ENCODE peak calls at places on chromosomes 1 and 21, in six cellular contexts. One of them, this sample, is unnamed.
A peak's percentile ranks its signal among the peaks of the same experiment; 100 is the strongest.

GRCh38 chr21:14403681-14404318 is 20.9 kb upstream of the HSPA13 start:
- DNase-seq in endothelial cell of umbilical vein: peak; percentile 45
- DNase-seq in Peyer's patch: no peak
- DNase-seq in AG04450: no peak
- DNase-seq in ovary: no peak
- DNase-seq in CD8-positive, alpha-beta memory T cell: no peak
- DNase-seq in this sample: peak; percentile 33

GRCh38 chr1:48109390-48110009 is 112.3 kb upstream of the TRABD2B start:
- DNase-seq in CD8-positive, alpha-beta memory T cell: no peak
- DNase-seq in AG04450: peak; percentile 18
- DNase-seq in ovary: no peak
- DNase-seq in endothelial cell of umbilical vein: peak; percentile 55
- DNase-seq in Peyer's patch: no peak
- DNase-seq in this sample: peak; percentile 65

GRCh38 chr1:163250382-163250974 is 47.8 kb upstream of the RGS5 start:
- DNase-seq in CD8-positive, alpha-beta memory T cell: no peak
- DNase-seq in endothelial cell of umbilical vein: no peak
- DNase-seq in ovary: no peak
- DNase-seq in Peyer's patch: no peak
- DNase-seq in AG04450: no peak
- DNase-seq in this sample: no peak

GRCh38 chr1:181743878-181744312 is 260.6 kb downstream of the CACNA1E start:
- DNase-seq in ovary: no peak
- DNase-seq in CD8-positive, alpha-beta memory T cell: no peak
- DNase-seq in Peyer's patch: no peak
- DNase-seq in AG04450: no peak
- DNase-seq in endothelial cell of umbilical vein: no peak
- DNase-seq in this sample: no peak

GRCh38 chr1:63721531-63722189 is 52.2 kb upstream of the ROR1 start:
- DNase-seq in AG04450: no peak
- DNase-seq in Peyer's patch: no peak
- DNase-seq in ovary: no peak
- DNase-seq in CD8-positive, alpha-beta memory T cell: no peak
- DNase-seq in endothelial cell of umbilical vein: no peak
- DNase-seq in this sample: peak; percentile 70

GRCh38 chr1:173900427-173900826 is 16.7 kb downstream of the SERPINC1 start:
- DNase-seq in AG04450: no peak
- DNase-seq in Peyer's patch: no peak
- DNase-seq in endothelial cell of umbilical vein: no peak
- DNase-seq in CD8-positive, alpha-beta memory T cell: no peak
- DNase-seq in ovary: no peak
- DNase-seq in this sample: no peak

GRCh38 chr21:42154237-42155044 is 64.5 kb upstream of the ABCG1 start:
- DNase-seq in ovary: no peak
- DNase-seq in AG04450: no peak
- DNase-seq in Peyer's patch: no peak
- DNase-seq in CD8-positive, alpha-beta memory T cell: no peak
- DNase-seq in endothelial cell of umbilical vein: no peak
- DNase-seq in this sample: no peak

GRCh38 chr1:16631248-16632043 is 18.1 kb upstream of the NBPF1 start:
- DNase-seq in endothelial cell of umbilical vein: no peak
- DNase-seq in ovary: peak; percentile 29
- DNase-seq in AG04450: no peak
- DNase-seq in CD8-positive, alpha-beta memory T cell: peak; percentile 48
- DNase-seq in Peyer's patch: peak; percentile 16
- DNase-seq in this sample: no peak

GRCh38 chr1:237016626-237017025 is 12.4 kb upstream of the MT1HL1 start:
- DNase-seq in CD8-positive, alpha-beta memory T cell: no peak
- DNase-seq in ovary: no peak
- DNase-seq in AG04450: no peak
- DNase-seq in endothelial cell of umbilical vein: no peak
- DNase-seq in Peyer's patch: no peak
- DNase-seq in this sample: no peak

GRCh38 chr21:44324106-44324853 is 14.9 kb downstream of the CFAP410 start:
- DNase-seq in ovary: no peak
- DNase-seq in CD8-positive, alpha-beta memory T cell: no peak
- DNase-seq in AG04450: no peak
- DNase-seq in endothelial cell of umbilical vein: no peak
- DNase-seq in Peyer's patch: no peak
- DNase-seq in this sample: no peak

GRCh38 chr1:43135857-43136781 is 36.0 kb downstream of the EBNA1BP2 start:
- DNase-seq in Peyer's patch: no peak
- DNase-seq in CD8-positive, alpha-beta memory T cell: no peak
- DNase-seq in endothelial cell of umbilical vein: no peak
- DNase-seq in ovary: no peak
- DNase-seq in AG04450: no peak
- DNase-seq in this sample: no peak

GRCh38 chr1:3504823-3505155 is 50.3 kb downstream of the ARHGEF16 start:
- DNase-seq in Peyer's patch: no peak
- DNase-seq in AG04450: no peak
- DNase-seq in endothelial cell of umbilical vein: peak; percentile 33
- DNase-seq in CD8-positive, alpha-beta memory T cell: no peak
- DNase-seq in ovary: no peak
- DNase-seq in this sample: no peak

GRCh38 chr1:25572708-25573590 is 29.5 kb downstream of the LDLRAP1 start:
- DNase-seq in Peyer's patch: peak; percentile 48
- DNase-seq in ovary: no peak
- DNase-seq in endothelial cell of umbilical vein: peak; percentile 48
- DNase-seq in CD8-positive, alpha-beta memory T cell: peak; percentile 68
- DNase-seq in AG04450: no peak
- DNase-seq in this sample: peak; percentile 60

GRCh38 chr1:216462061-216462775 is 39.0 kb upstream of the USH2A start:
- DNase-seq in ovary: no peak
- DNase-seq in CD8-positive, alpha-beta memory T cell: no peak
- DNase-seq in AG04450: peak; percentile 50
- DNase-seq in endothelial cell of umbilical vein: no peak
- DNase-seq in Peyer's patch: no peak
- DNase-seq in this sample: no peak

GRCh38 chr1:241992734-241993133 is 6.2 kb downstream of the MAP1LC3C start:
- DNase-seq in CD8-positive, alpha-beta memory T cell: no peak
- DNase-seq in ovary: no peak
- DNase-seq in AG04450: no peak
- DNase-seq in endothelial cell of umbilical vein: no peak
- DNase-seq in Peyer's patch: no peak
- DNase-seq in this sample: no peak

GRCh38 chr1:160086162-160086892 is 5.0 kb downstream of the KCNJ9 start:
- DNase-seq in AG04450: no peak
- DNase-seq in Peyer's patch: no peak
- DNase-seq in CD8-positive, alpha-beta memory T cell: no peak
- DNase-seq in ovary: no peak
- DNase-seq in endothelial cell of umbilical vein: no peak
- DNase-seq in this sample: no peak

GRCh38 chr1:27372808-27373690 is 1.6 kb downstream of the FCN3 start:
- DNase-seq in AG04450: no peak
- DNase-seq in endothelial cell of umbilical vein: no peak
- DNase-seq in Peyer's patch: no peak
- DNase-seq in CD8-positive, alpha-beta memory T cell: no peak
- DNase-seq in ovary: no peak
- DNase-seq in this sample: no peak

GRCh38 chr1:243501002-243501401 is 245.2 kb downstream of the SDCCAG8 start:
- DNase-seq in ovary: no peak
- DNase-seq in CD8-positive, alpha-beta memory T cell: no peak
- DNase-seq in Peyer's patch: no peak
- DNase-seq in endothelial cell of umbilical vein: no peak
- DNase-seq in AG04450: peak; percentile 41
- DNase-seq in this sample: no peak

GRCh38 chr1:77322061-77322900 is 40.5 kb downstream of the AK5 start:
- DNase-seq in CD8-positive, alpha-beta memory T cell: no peak
- DNase-seq in endothelial cell of umbilical vein: peak; percentile 14
- DNase-seq in Peyer's patch: no peak
- DNase-seq in ovary: no peak
- DNase-seq in AG04450: peak; percentile 47
- DNase-seq in this sample: no peak

GRCh38 chr1:3651011-3651938 is 1.0 kb upstream of the TP73 start:
- DNase-seq in Peyer's patch: no peak
- DNase-seq in endothelial cell of umbilical vein: no peak
- DNase-seq in ovary: no peak
- DNase-seq in AG04450: no peak
- DNase-seq in CD8-positive, alpha-beta memory T cell: no peak
- DNase-seq in this sample: no peak

GRCh38 chr1:180248731-180249681 is 18.9 kb downstream of the LHX4 start:
- DNase-seq in AG04450: no peak
- DNase-seq in ovary: no peak
- DNase-seq in CD8-positive, alpha-beta memory T cell: peak; percentile 29
- DNase-seq in Peyer's patch: no peak
- DNase-seq in endothelial cell of umbilical vein: no peak
- DNase-seq in this sample: no peak

GRCh38 chr1:169368406-169368769 is 393 bp downstream of the BLZF1 start:
- DNase-seq in CD8-positive, alpha-beta memory T cell: peak; percentile 57
- DNase-seq in endothelial cell of umbilical vein: peak; percentile 51
- DNase-seq in Peyer's patch: peak; percentile 20
- DNase-seq in AG04450: no peak
- DNase-seq in ovary: no peak
- DNase-seq in this sample: peak; percentile 33

DNA sequence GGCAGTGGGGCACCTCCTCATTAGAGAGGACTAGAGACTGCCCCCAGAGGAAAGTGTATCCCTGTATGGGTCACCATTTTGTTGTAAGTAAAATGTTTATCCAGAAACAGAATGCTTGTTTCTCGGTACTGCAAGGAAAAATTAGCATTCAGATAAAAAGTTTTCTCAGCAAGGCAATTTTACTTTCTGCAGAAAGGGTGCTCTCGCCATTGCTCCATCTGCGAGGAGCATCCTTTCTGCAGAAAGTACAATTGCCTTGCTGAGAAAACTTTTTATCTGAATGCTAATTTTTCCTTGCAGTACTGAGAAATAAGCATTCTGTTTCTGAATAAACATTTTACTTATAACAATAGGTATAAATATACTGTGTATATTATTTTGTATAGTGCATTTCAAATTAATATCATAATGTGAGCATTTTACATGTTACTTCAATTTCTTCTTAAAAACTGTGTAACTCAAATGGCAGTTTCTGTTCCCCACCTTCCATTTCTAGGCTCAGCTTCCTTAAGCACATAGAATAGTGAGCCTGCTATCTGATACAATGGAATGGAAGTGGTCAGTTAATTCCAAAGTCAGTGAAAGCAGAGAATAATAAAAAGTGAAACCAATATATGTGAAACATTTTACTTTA is 76.5 kb upstream of the DESI2 start:
- DNase-seq in ovary: no peak
- DNase-seq in AG04450: no peak
- DNase-seq in Peyer's patch: no peak
- DNase-seq in endothelial cell of umbilical vein: no peak
- DNase-seq in CD8-positive, alpha-beta memory T cell: no peak
- DNase-seq in this sample: no peak
- H3K9me3 ChIP-seq in ovary: no peaks in the 10 kb centered on the region
- H3K9me3 ChIP-seq in AG04450: peaks cover 23% of the 10 kb centered on the region
- H3K9me3 ChIP-seq in Peyer's patch: peaks cover 41% of the 10 kb centered on the region
- H3K9me3 ChIP-seq in endothelial cell of umbilical vein: peaks cover 8% of the 10 kb centered on the region
- H3K9me3 ChIP-seq in CD8-positive, alpha-beta memory T cell: peaks cover 30% of the 10 kb centered on the region
- H3K9me3 ChIP-seq in this sample: peaks cover 7% of the 10 kb centered on the region

DNA sequence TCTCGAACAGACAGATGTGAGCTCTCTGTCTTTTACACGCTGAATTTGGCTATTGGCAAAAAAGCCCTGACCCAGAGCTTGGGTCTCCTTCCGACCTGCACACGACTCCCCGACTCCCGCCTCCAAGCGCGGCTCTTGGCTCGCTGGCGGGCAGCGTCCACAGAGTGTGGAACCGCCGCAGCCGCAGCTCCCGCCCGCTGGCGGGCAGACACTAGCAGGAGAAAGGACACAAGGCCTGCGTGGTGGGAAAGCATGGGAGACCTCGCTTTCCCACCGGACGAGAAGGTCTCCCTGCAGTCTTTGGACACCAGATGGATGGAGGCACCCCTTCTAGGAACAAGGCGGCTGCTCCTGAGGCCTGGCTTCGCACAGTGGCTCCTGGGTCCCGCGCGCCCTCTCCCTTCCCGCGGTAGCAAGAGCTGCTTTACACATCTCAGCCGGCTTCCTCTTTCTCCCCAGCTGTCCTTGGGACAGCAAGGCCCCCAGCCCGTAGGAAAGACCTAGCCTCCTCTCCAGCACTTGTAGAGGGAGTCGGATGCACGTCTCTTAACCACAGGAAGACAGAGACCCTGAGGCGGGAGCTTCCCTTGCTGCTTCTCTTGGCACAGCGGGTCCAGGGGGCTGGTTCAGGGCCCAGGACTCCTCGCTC is 92.1 kb downstream of the PRKAB2 start:
- DNase-seq in CD8-positive, alpha-beta memory T cell: no peak
- DNase-seq in endothelial cell of umbilical vein: no peak
- DNase-seq in AG04450: no peak
- DNase-seq in ovary: no peak
- DNase-seq in Peyer's patch: peak; percentile 51
- DNase-seq in this sample: no peak
- H3K4me3 ChIP-seq in CD8-positive, alpha-beta memory T cell: peak overlapping the region; percentile 42
- H3K4me3 ChIP-seq in endothelial cell of umbilical vein: no peak overlapping the region
- H3K4me3 ChIP-seq in AG04450: no peak overlapping the region
- H3K4me3 ChIP-seq in ovary: no peak overlapping the region
- H3K4me3 ChIP-seq in Peyer's patch: no peak overlapping the region
- H3K4me3 ChIP-seq in this sample: no peak overlapping the region

DNA sequence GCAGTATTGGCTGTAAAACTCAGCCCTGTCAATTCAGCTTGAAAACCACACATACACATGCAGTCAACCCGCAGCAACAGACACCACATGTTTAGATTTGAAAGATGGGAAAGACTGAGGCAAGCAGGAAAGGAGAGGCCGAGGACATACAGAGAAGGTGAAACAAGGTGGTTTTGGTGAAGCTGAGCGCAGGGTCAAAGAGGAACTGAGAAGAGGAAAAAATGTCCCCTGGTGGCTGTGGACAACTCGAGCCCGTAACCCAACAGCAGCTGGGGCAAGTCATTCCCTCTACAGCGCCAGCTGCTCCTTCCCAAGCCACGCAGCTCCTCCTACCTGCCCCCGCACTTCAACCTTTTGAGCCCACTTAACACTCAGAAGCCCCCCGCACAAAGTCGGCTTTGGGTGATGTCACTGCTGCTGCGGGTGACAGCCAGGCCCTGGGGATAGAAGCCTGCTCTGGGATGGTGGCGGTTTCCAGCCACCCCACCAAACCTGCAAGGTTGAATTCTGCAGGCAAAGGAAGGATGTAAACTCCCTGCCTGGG is 63.0 kb downstream of the KCNN3 start:
- DNase-seq in AG04450: no peak
- DNase-seq in CD8-positive, alpha-beta memory T cell: no peak
- DNase-seq in Peyer's patch: peak; percentile 30
- DNase-seq in ovary: no peak
- DNase-seq in endothelial cell of umbilical vein: no peak
- DNase-seq in this sample: no peak
- H3K27ac ChIP-seq in AG04450: no peak overlapping the region
- H3K27ac ChIP-seq in CD8-positive, alpha-beta memory T cell: no peak overlapping the region
- H3K27ac ChIP-seq in Peyer's patch: no peak overlapping the region
- H3K27ac ChIP-seq in ovary: no peak overlapping the region
- H3K27ac ChIP-seq in endothelial cell of umbilical vein: no peak overlapping the region
- H3K27ac ChIP-seq in this sample: no peak overlapping the region

GRCh38 chr1:248098529-248098928 is 3.5 kb downstream of the OR2L13 start:
- DNase-seq in ovary: no peak
- DNase-seq in AG04450: no peak
- DNase-seq in Peyer's patch: no peak
- DNase-seq in endothelial cell of umbilical vein: no peak
- DNase-seq in CD8-positive, alpha-beta memory T cell: no peak
- DNase-seq in this sample: no peak

DNA sequence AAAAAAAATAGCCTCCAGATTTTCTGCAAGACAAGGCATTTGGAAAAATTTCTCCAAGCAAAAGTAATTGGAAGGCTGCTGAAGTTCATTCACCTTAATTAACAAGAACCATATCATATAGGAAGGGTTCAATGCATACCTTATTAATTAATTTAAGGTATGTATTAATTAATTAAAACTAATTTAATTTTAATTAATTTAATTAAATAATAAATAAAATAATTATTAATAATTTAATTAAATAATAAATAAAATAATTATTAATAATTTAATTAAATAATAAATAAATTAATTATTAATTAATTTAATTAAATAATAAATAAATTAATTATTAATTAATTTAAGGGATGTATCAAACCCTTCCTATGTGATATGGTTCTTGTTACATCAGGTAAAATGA is 7.9 kb downstream of the OR2L13 start:
- DNase-seq in AG04450: no peak
- DNase-seq in ovary: no peak
- DNase-seq in CD8-positive, alpha-beta memory T cell: no peak
- DNase-seq in Peyer's patch: no peak
- DNase-seq in endothelial cell of umbilical vein: no peak
- DNase-seq in this sample: no peak
- H3K9me3 ChIP-seq in AG04450: peaks cover 14% of the 10 kb centered on the region
- H3K9me3 ChIP-seq in ovary: no peaks in the 10 kb centered on the region
- H3K9me3 ChIP-seq in CD8-positive, alpha-beta memory T cell: no peaks in the 10 kb centered on the region
- H3K9me3 ChIP-seq in Peyer's patch: peaks cover 8% of the 10 kb centered on the region
- H3K9me3 ChIP-seq in endothelial cell of umbilical vein: no peaks in the 10 kb centered on the region
- H3K9me3 ChIP-seq in this sample: no peaks in the 10 kb centered on the region

This sample was measured in small intestine.